ENCODE peak calls at places on chromosomes 11 and 22, in ten cellular contexts. G, L, W, S, V, Y, Z, H, P and I are unnamed samples.

GRCh38 chr11:61911701-61912529 is 5.5 kb downstream of the RAB3IL1 start:
- DNase-seq in G (no peak), L (no peak), W (no peak), S (no peak), V (no peak), Y (no peak), Z (no peak), H (no peak), P (no peak), I (no peak)

GRCh38 chr11:12922418-12922817 is 86.7 kb upstream of the RASSF10 start:
- DNase-seq in G (no peak), L (no peak), W (no peak), S (no peak), V (no peak), Y (no peak), Z (no peak), H (no peak), P (no peak), I (no peak)

GRCh38 chr11:134638796-134639540 is 226.9 kb upstream of the B3GAT1 start:
- DNase-seq in G (no peak), L (no peak), W (no peak), S (no peak), V (no peak), Y (no peak), Z (no peak), H (no peak), P (no peak), I (no peak)

GRCh38 chr11:8785998-8786397 is 103.4 kb downstream of the RPL27A start:
- DNase-seq in G (no peak), L (no peak), W (no peak), S (no peak), V (no peak), Y (no peak), Z (no peak), H (no peak), P (no peak), I (no peak)

GRCh38 chr11:70303070-70303469 is 32.6 kb downstream of the PPFIA1 start:
- DNase-seq in G (no peak), L (no peak), W (no peak), S (no peak), V (no peak), Y (no peak), Z (no peak), H (peak), P (no peak), I (no peak)

GRCh38 chr22:47419239-47419638 is 656.8 kb downstream of the TBC1D22A start:
- DNase-seq in G (no peak), L (no peak), W (peak), S (no peak), V (no peak), Y (no peak), Z (no peak), H (no peak), P (no peak), I (no peak)

GRCh38 chr11:75668508-75669297 is at the start of gene MAP6:
- DNase-seq in G (no peak), L (peak), W (peak), S (peak), V (no peak), Y (no peak), Z (peak), H (no peak), P (no peak), I (peak)

GRCh38 chr11:130806746-130807145 is 109.5 kb downstream of the SNX19 start:
- DNase-seq in G (no peak), L (no peak), W (no peak), S (no peak), V (no peak), Y (no peak), Z (no peak), H (no peak), P (no peak), I (no peak)

GRCh38 chr11:114395776-114396175 is 4.5 kb downstream of the C11orf71 start:
- DNase-seq in G (peak), L (no peak), W (no peak), S (no peak), V (no peak), Y (no peak), Z (no peak), H (no peak), P (no peak), I (no peak)

GRCh38 chr11:47860526-47860925 is 12.4 kb upstream of the NUP160 start:
- DNase-seq in G (no peak), L (no peak), W (no peak), S (no peak), V (no peak), Y (no peak), Z (no peak), H (no peak), P (no peak), I (no peak)

GRCh38 chr22:19750666-19751490 is 9.7 kb upstream of the TBX1 start:
- DNase-seq in G (no peak), L (no peak), W (no peak), S (no peak), V (no peak), Y (peak), Z (no peak), H (no peak), P (no peak), I (no peak)

GRCh38 chr22:38570841-38571364 is 920 bp upstream of the DMC1 start:
- DNase-seq in G (peak), L (no peak), W (no peak), S (peak), V (peak), Y (peak), Z (peak), H (no peak), P (no peak), I (peak)

GRCh38 chr11:73257342-73258103 is 14.6 kb upstream of the P2RY6 start:
- DNase-seq in G (peak), L (no peak), W (no peak), S (no peak), V (no peak), Y (peak), Z (no peak), H (peak), P (no peak), I (no peak)

GRCh38 chr11:71913716-71914115 is 14.7 kb downstream of the XNDC1N start:
- DNase-seq in G (no peak), L (no peak), W (no peak), S (no peak), V (no peak), Y (no peak), Z (no peak), H (peak), P (no peak), I (no peak)

GRCh38 chr11:95371147-95371546 is 140.1 kb upstream of the SESN3 start:
- DNase-seq in G (no peak), L (no peak), W (no peak), S (no peak), V (no peak), Y (no peak), Z (no peak), H (no peak), P (no peak), I (no peak)

GRCh38 chr11:13777341-13777985 is 109.0 kb downstream of the FAR1 start:
- DNase-seq in G (no peak), L (no peak), W (no peak), S (no peak), V (no peak), Y (no peak), Z (no peak), H (no peak), P (no peak), I (no peak)

GRCh38 chr11:63573881-63574855 is 11.0 kb upstream of the PLAAT2 start:
- DNase-seq in G (peak), L (no peak), W (no peak), S (no peak), V (peak), Y (peak), Z (no peak), H (peak), P (no peak), I (no peak)